ENCODE peak calls at places on chromosomes 3 and 15, in eight cellular contexts. B is sciatic nerve; L is pulmonary artery endothelial cell; D is psoas muscle; Q is T-helper 1 cell; A is CD4-positive, alpha-beta T cell; E is GM23248; N is uterus. C is an unnamed sample.

GRCh38 chr3:72655758-72656157 is 192.5 kb downstream of the SHQ1 start:
- DNase-seq in B (no peak), L (no peak), D (no peak), Q (no peak), A (no peak), E (no peak), N (no peak), C (no peak)

GRCh38 chr3:55203486-55204010 is 275.7 kb upstream of the LRTM1 start:
- DNase-seq in B (no peak), L (no peak), D (no peak), Q (no peak), A (no peak), E (no peak), N (no peak), C (no peak)

GRCh38 chr3:175150812-175151411 is 291.8 kb downstream of the NAALADL2 start:
- DNase-seq in B (no peak), L (no peak), D (no peak), Q (no peak), A (no peak), E (no peak), N (no peak), C (no peak)

GRCh38 chr3:191499307-191500125 is 38.6 kb downstream of the PYDC2 start:
- DNase-seq in B (peak; percentile 63), L (no peak), D (peak; percentile 57), Q (no peak), A (no peak), E (peak; percentile 50), N (peak; percentile 14), C (no peak)

GRCh38 chr15:89136818-89137772 is 48.8 kb downstream of the ABHD2 start:
- DNase-seq in B (no peak), L (no peak), D (peak; percentile 75), Q (no peak), A (no peak), E (peak; percentile 55), N (no peak), C (no peak)

GRCh38 chr15:72591361-72591760 is 63.1 kb upstream of the GOLGA6B start:
- DNase-seq in B (no peak), L (no peak), D (no peak), Q (no peak), A (no peak), E (peak; percentile 52), N (no peak), C (peak; percentile 51)

GRCh38 chr15:42973114-42973513 is 52.5 kb upstream of the TTBK2 start:
- DNase-seq in B (no peak), L (no peak), D (no peak), Q (no peak), A (no peak), E (no peak), N (no peak), C (no peak)

GRCh38 chr3:44069276-44069675 is 172.4 kb upstream of the TOPAZ1 start:
- DNase-seq in B (no peak), L (no peak), D (no peak), Q (no peak), A (no peak), E (no peak), N (no peak), C (no peak)

GRCh38 chr3:32934150-32934742 is 17.2 kb upstream of the CCR4 start:
- DNase-seq in B (no peak), L (no peak), D (no peak), Q (no peak), A (no peak), E (peak; percentile 47), N (no peak), C (no peak)

GRCh38 chr3:65026151-65026550 is 338.4 kb upstream of the ADAMTS9 start:
- DNase-seq in B (no peak), L (no peak), D (no peak), Q (no peak), A (no peak), E (no peak), N (no peak), C (no peak)

GRCh38 chr3:108495717-108496116 is 14.7 kb downstream of the MYH15 start:
- DNase-seq in B (no peak), L (no peak), D (no peak), Q (no peak), A (no peak), E (no peak), N (no peak), C (no peak)

GRCh38 chr3:65548848-65549625 is 489.7 kb downstream of the MAGI1 start:
- DNase-seq in B (no peak), L (no peak), D (peak; percentile 71), Q (no peak), A (no peak), E (peak; percentile 47), N (no peak), C (no peak)

GRCh38 chr15:48896775-48897143 is 18.8 kb downstream of the EID1 start:
- DNase-seq in B (no peak), L (no peak), D (no peak), Q (no peak), A (no peak), E (no peak), N (no peak), C (no peak)

GRCh38 chr15:89087066-89087829 is 1.0 kb upstream of the ABHD2 start:
- DNase-seq in B (no peak), L (no peak), D (no peak), Q (no peak), A (no peak), E (no peak), N (no peak), C (no peak)

GRCh38 chr3:178078933-178079332 is 457.3 kb upstream of the KCNMB2 start:
- DNase-seq in B (no peak), L (peak; percentile 94), D (no peak), Q (no peak), A (no peak), E (peak; percentile 42), N (peak; percentile 54), C (no peak)

GRCh38 chr3:64470436-64470835 is 217.4 kb downstream of the ADAMTS9 start:
- DNase-seq in B (no peak), L (no peak), D (no peak), Q (no peak), A (no peak), E (no peak), N (no peak), C (no peak)

GRCh38 chr3:135531996-135532395 is 433.5 kb upstream of the PPP2R3A start:
- DNase-seq in B (no peak), L (no peak), D (no peak), Q (no peak), A (no peak), E (no peak), N (no peak), C (no peak)

GRCh38 chr3:161851941-161852566 is 355.4 kb downstream of the OTOL1 start:
- DNase-seq in B (peak; percentile 62), L (no peak), D (no peak), Q (no peak), A (no peak), E (peak; percentile 60), N (no peak), C (no peak)